ENCODE peak calls at places on chromosomes 13 and 19, in nine cellular contexts. R, X, E, O, P, A, Z, J and Y are unnamed samples.

GRCh38 chr19:58519087-58519354 is 589 bp downstream of the ZBTB45 start:
- DNase-seq in P (peak; percentile 74), J (peak; percentile 73), X (peak; percentile 47), E (peak; percentile 92), Z (no peak), A (peak; percentile 64), O (peak; percentile 54), R (peak; percentile 69), Y (peak; percentile 69)

GRCh38 chr19:16470911-16471811 is 609 bp downstream of the EPS15L1 start:
- DNase-seq in X (no peak), R (no peak), E (no peak), O (peak; percentile 70), Z (no peak), A (no peak), J (peak; percentile 53), P (no peak), Y (no peak)

GRCh38 chr19:40416918-40417713 is 3.9 kb upstream of the PRX start:
- DNase-seq in R (no peak), X (no peak), P (no peak), J (no peak), E (no peak), Z (no peak), O (no peak), A (no peak), Y (no peak)

GRCh38 chr19:42206871-42207755 is 10.4 kb downstream of the DEDD2 start:
- DNase-seq in X (no peak), P (no peak), J (no peak), A (no peak), O (no peak), Z (no peak), E (peak; percentile 99), R (no peak), Y (no peak)

GRCh38 chr13:108508263-108508662 is 121.1 kb upstream of the MYO16 start:
- DNase-seq in Z (no peak), R (no peak), X (no peak), A (no peak), E (peak; percentile 20), P (no peak), O (peak; percentile 16), J (no peak), Y (peak; percentile 47)

GRCh38 chr19:38478273-38478971 is 44.9 kb downstream of the RYR1 start:
- DNase-seq in P (no peak), J (peak; percentile 54), R (peak; percentile 68), X (no peak), Z (no peak), E (peak; percentile 63), O (no peak), A (peak; percentile 19), Y (no peak)

GRCh38 chr19:48738557-48739399 is 1.6 kb downstream of the RASIP1 start:
- DNase-seq in J (peak; percentile 94), P (peak; percentile 96), X (peak; percentile 86), A (peak; percentile 90), E (peak; percentile 85), R (peak; percentile 98), O (peak; percentile 19), Z (peak; percentile 89), Y (peak; percentile 80)

GRCh38 chr19:37899453-37899852 is 6.9 kb downstream of the WDR87 start:
- DNase-seq in J (no peak), E (no peak), O (no peak), Z (no peak), X (no peak), A (no peak), P (no peak), R (no peak), Y (no peak)

GRCh38 chr13:99903140-99903539 is 68.4 kb downstream of the ZIC5 start:
- DNase-seq in A (no peak), E (no peak), P (no peak), X (no peak), J (no peak), O (no peak), Z (no peak), R (no peak), Y (no peak)

GRCh38 chr13:100269837-100270236 is 180.9 kb downstream of the PCCA start:
- DNase-seq in Z (no peak), E (peak; percentile 26), X (no peak), P (no peak), A (no peak), R (no peak), O (peak; percentile 73), J (no peak), Y (no peak)

GRCh38 chr13:113110048-113110851 is 4.7 kb downstream of the F7 start:
- DNase-seq in R (no peak), E (no peak), Z (no peak), P (no peak), A (no peak), J (peak; percentile 41), X (no peak), O (no peak), Y (no peak)

GRCh38 chr19:15091918-15092753 is 10.1 kb downstream of the OR1I1 start:
- DNase-seq in X (peak; percentile 42), J (peak; percentile 56), P (no peak), O (peak; percentile 44), E (no peak), Z (peak; percentile 36), R (peak; percentile 39), A (peak; percentile 13), Y (peak; percentile 56)

GRCh38 chr19:9986787-9987281 is 23.5 kb downstream of the COL5A3 start:
- DNase-seq in E (no peak), A (no peak), R (no peak), X (no peak), O (peak; percentile 70), J (no peak), Z (no peak), P (no peak), Y (no peak)

GRCh38 chr13:111658150-111659100 is 338.0 kb downstream of the TEX29 start:
- DNase-seq in E (no peak), O (no peak), X (no peak), Z (no peak), P (no peak), J (no peak), A (no peak), R (no peak), Y (no peak)

GRCh38 chr13:53064721-53065120 is 36.1 kb downstream of the OLFM4 start:
- DNase-seq in P (no peak), R (peak; percentile 25), E (no peak), O (no peak), X (no peak), A (peak; percentile 90), Z (no peak), J (no peak), Y (peak; percentile 26)

GRCh38 chr13:21124853-21125252 is 51.5 kb downstream of the SKA3 start:
- DNase-seq in R (peak; percentile 10), P (no peak), E (no peak), J (no peak), Z (no peak), X (no peak), A (peak; percentile 97), O (no peak), Y (peak; percentile 91)

GRCh38 chr19:4304509-4305252 is at the start of gene FSD1:
- DNase-seq in R (peak; percentile 98), P (no peak), J (peak; percentile 83), O (peak; percentile 3), E (peak; percentile 97), A (peak; percentile 32), X (peak; percentile 28), Z (peak; percentile 45), Y (peak; percentile 23)

GRCh38 chr19:16042533-16043085 is 33.7 kb upstream of the TPM4 start:
- DNase-seq in J (no peak), O (no peak), A (no peak), E (no peak), R (no peak), P (no peak), Z (no peak), X (no peak), Y (no peak)

GRCh38 chr19:40413291-40413994 is at the start of gene PRX:
- DNase-seq in P (no peak), R (no peak), O (no peak), E (no peak), X (no peak), A (peak; percentile 63), Z (no peak), J (no peak), Y (no peak)

GRCh38 chr19:50204811-50205675 is 1.6 kb downstream of the MYH14 start:
- DNase-seq in J (no peak), A (no peak), E (no peak), O (no peak), X (no peak), Z (no peak), P (peak; percentile 84), R (no peak), Y (no peak)

GRCh38 chr19:17681505-17682125 is 6.5 kb downstream of the UNC13A start:
- DNase-seq in R (peak; percentile 55), P (no peak), J (peak; percentile 73), O (no peak), X (no peak), E (no peak), A (no peak), Z (no peak), Y (no peak)